ENCODE peak calls at places on chromosomes 5 and 9, in five cellular contexts. R, I, O, Y and C are unnamed samples.
A peak's percentile ranks its signal among the peaks of the same experiment; 100 is the strongest.

GRCh38 chr9:37464006-37464405 is 1.2 kb downstream of the ZBTB5 start:
- DNase-seq in R (no peak), I (no peak), O (no peak), Y (peak; percentile 32), C (no peak)

GRCh38 chr5:97182571-97183099 is 412 bp downstream of the RIOK2 start:
- DNase-seq in R (no peak), I (no peak), O (no peak), Y (no peak), C (no peak)

GRCh38 chr5:142364251-142365145 is 39.7 kb upstream of the SPRY4 start:
- DNase-seq in R (peak; percentile 25), I (no peak), O (no peak), Y (peak; percentile 63), C (peak; percentile 58)

GRCh38 chr9:78371981-78372380 is 75.1 kb downstream of the PSAT1 start:
- DNase-seq in R (no peak), I (no peak), O (no peak), Y (no peak), C (no peak)

GRCh38 chr9:135245482-135246247 is 158.2 kb downstream of the OLFM1 start:
- DNase-seq in R (no peak), I (no peak), O (no peak), Y (no peak), C (no peak)

GRCh38 chr5:109479260-109479860 is 69.6 kb upstream of the PJA2 start:
- DNase-seq in R (peak; percentile 52), I (no peak), O (no peak), Y (peak; percentile 30), C (no peak)

GRCh38 chr5:122951658-122952057 is 84.9 kb downstream of the PPIC start:
- DNase-seq in R (no peak), I (no peak), O (no peak), Y (no peak), C (no peak)

GRCh38 chr9:30673132-30673531 is 1711.3 kb upstream of the ACO1 start:
- DNase-seq in R (no peak), I (no peak), O (no peak), Y (no peak), C (no peak)

GRCh38 chr5:145775893-145776444 is 59.2 kb downstream of the PRELID2 start:
- DNase-seq in R (peak; percentile 88), I (no peak), O (no peak), Y (peak; percentile 89), C (no peak)

DNA sequence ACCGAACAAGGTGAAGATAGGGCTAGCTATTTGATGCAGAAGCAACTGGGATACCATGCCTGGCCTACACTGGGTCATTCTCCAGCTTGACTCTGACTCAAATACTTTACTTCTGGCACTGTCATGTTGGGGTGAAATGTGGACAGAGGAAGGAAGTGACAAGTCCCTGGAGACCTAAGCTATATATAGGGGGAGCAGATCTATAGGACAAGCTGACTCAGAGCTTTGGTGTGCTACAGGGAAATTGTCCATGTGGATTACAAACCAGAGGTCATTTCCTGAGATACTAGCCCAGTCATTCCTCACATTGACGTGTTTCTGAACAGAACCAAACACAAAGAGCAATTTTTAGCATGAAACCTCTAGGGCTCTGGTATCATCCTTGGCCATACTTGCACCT is 531.6 kb upstream of the CLINT1 start:
- DNase-seq in R (no peak), I (no peak), O (no peak), Y (peak; percentile 78), C (no peak)
- H2BK120ac ChIP-seq in R (no peak overlapping the region), I (no peak overlapping the region), O (no peak overlapping the region), Y (no peak overlapping the region), C (no peak overlapping the region)

DNA sequence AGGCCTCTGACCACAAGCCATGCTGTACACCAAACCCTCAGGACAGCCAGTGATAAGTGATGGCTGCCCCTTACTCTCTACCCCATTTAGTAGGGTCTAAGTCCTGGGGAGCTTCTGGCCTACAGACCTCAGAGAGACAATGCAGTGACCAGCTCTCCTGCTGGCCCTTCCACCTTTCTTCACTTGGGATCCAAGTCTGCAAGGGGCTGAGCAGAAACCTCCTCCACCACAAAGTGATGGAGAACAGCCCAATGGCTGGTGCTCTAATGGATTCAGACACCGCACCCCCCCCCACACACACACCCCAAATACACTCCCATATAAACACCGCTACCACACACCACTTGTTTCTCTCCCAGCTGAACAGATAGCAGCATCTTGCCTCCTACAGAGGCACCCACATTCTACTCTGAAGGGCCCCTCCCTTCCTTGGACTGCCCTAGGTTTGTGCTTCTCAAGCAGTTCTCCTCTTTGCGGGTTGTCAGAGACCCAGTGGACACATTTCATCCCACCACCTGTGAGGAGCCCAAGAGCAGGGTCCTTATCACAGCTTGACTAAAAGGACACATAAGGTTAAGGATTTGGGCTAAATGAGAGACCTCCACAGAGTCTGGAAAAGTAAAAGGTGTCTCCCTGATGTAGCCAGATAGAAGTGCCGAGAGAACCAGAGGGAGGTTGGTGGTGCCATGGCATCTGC is 1.3 kb upstream of the PDLIM4 start:
- DNase-seq in R (no peak), I (no peak), O (no peak), Y (no peak), C (no peak)
- H2BK12ac ChIP-seq in R (no peak overlapping the region), I (no peak overlapping the region), O (no peak overlapping the region), Y (no peak overlapping the region), C (no peak overlapping the region)

DNA sequence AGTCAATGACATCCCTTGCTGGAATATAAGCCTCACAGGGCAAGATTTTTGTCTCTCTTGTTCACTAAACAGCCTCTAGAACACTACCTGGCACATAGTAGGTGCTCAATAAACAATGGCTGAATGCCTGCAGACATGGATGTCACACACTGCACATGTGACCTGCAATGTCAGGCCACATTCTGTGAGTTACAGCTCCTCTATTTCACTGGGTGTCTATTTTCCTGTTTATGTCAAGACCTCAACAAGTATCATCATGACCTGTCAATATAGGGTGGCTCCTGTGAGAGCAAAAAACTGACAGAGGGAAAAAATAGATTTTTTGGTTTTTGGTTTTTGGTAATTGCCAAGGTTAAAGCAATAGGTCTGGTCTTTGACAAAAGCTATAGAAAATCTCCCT is 144.6 kb upstream of the KLF9 start:
- DNase-seq in R (no peak), I (no peak), O (no peak), Y (no peak), C (no peak)
- H2BK120ac ChIP-seq in R (no peak overlapping the region), I (no peak overlapping the region), O (no peak overlapping the region), Y (no peak overlapping the region), C (no peak overlapping the region)

DNA sequence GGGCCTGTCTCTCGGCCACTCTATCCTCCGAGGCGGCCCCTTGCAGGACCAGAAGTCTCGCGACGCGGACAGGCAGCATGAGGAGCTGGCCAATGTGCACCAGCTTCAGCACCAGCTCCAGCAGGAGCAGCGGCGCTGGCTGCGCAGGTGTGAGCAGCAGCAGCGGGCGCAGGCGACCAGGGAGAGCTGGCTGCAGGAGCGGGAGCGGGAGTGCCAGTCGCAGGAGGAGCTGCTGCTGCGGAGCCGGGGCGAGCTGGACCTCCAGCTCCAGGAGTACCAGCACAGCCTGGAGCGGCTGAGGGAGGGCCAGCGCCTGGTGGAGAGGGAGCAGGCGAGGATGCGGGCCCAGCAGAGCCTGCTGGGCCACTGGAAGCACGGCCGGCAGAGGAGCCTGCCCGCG is 283.5 kb downstream of the ARHGEF28 start:
- DNase-seq in R (no peak), I (no peak), O (no peak), Y (no peak), C (peak; percentile 43)
- H2BK12ac ChIP-seq in R (no peak overlapping the region), I (no peak overlapping the region), O (peak overlapping the region; percentile 97), Y (peak overlapping the region; percentile 29), C (no peak overlapping the region)

GRCh38 chr5:73415171-73415570 is 33.4 kb downstream of the FOXD1 start:
- DNase-seq in R (no peak), I (no peak), O (no peak), Y (no peak), C (no peak)

GRCh38 chr5:73417307-73418035 is 31.1 kb downstream of the FOXD1 start:
- DNase-seq in R (no peak), I (no peak), O (no peak), Y (peak; percentile 60), C (no peak)

GRCh38 chr5:73412597-73412988 is 36.0 kb downstream of the FOXD1 start:
- DNase-seq in R (peak; percentile 72), I (no peak), O (no peak), Y (no peak), C (no peak)

GRCh38 chr5:73415617-73416016 is 33.0 kb downstream of the FOXD1 start:
- DNase-seq in R (no peak), I (no peak), O (no peak), Y (no peak), C (no peak)

GRCh38 chr5:73411927-73412596 is 36.5 kb downstream of the FOXD1 start:
- DNase-seq in R (no peak), I (no peak), O (no peak), Y (no peak), C (no peak)
- H2BK120ac ChIP-seq in R (no peak overlapping the region), I (no peak overlapping the region), O (no peak overlapping the region), Y (no peak overlapping the region), C (no peak overlapping the region)